ENCODE peak calls at places on chromosomes 6 and 20, in ten cellular contexts. A is mammary epithelial cell; E is A549; R is breast epithelium; Z is kidney epithelial cell; P is activated CD8-positive, alpha-beta T cell treated with anti-CD3 and anti-CD28 coated beads for 36 hours; B is left ventricle myocardium inferior; G is H9; O is psoas muscle; D is fibroblast of villous mesenchyme. S is an unnamed sample.
A peak's percentile ranks its signal among the peaks of the same experiment; 100 is the strongest.

GRCh38 chr6:169189686-169190085 is 64.0 kb downstream of the THBS2 start:
- DNase-seq in A (no peak), E (no peak), R (no peak), Z (no peak), P (no peak), B (no peak), G (no peak), O (no peak), D (no peak), S (no peak)

GRCh38 chr20:32067234-32067821 is 15.3 kb downstream of the HCK start:
- DNase-seq in A (peak; percentile 14), E (peak; percentile 21), R (no peak), Z (peak; percentile 9), P (no peak), B (no peak), G (no peak), O (no peak), D (peak; percentile 52), S (no peak)

GRCh38 chr20:35156978-35157377 is 9.8 kb upstream of the EDEM2 start:
- DNase-seq in A (no peak), E (no peak), R (no peak), Z (no peak), P (no peak), B (no peak), G (no peak), O (no peak), D (no peak), S (no peak)

GRCh38 chr6:161411265-161411944 is 137.5 kb upstream of the AGPAT4 start:
- DNase-seq in A (peak; percentile 40), E (peak; percentile 25), R (no peak), Z (no peak), P (no peak), B (no peak), G (no peak), O (no peak), D (no peak), S (no peak)

GRCh38 chr6:7148100-7148822 is 40.5 kb downstream of the RREB1 start:
- DNase-seq in A (peak; percentile 82), E (no peak), R (no peak), Z (peak; percentile 79), P (peak; percentile 55), B (no peak), G (no peak), O (no peak), D (no peak), S (no peak)

GRCh38 chr6:151437401-151437800 is 14.5 kb downstream of the RMND1 start:
- DNase-seq in A (no peak), E (no peak), R (no peak), Z (no peak), P (no peak), B (no peak), G (no peak), O (no peak), D (peak; percentile 36), S (no peak)

GRCh38 chr6:33215281-33215680 is 7.0 kb downstream of the RING1 start:
- DNase-seq in A (no peak), E (no peak), R (no peak), Z (no peak), P (no peak), B (no peak), G (no peak), O (no peak), D (no peak), S (no peak)

GRCh38 chr6:136424901-136425300 is 125.3 kb downstream of the MAP7 start:
- DNase-seq in A (no peak), E (no peak), R (no peak), Z (no peak), P (no peak), B (no peak), G (no peak), O (no peak), D (no peak), S (no peak)

GRCh38 chr6:54846857-54847721 is 518 bp downstream of the FAM83B start:
- DNase-seq in A (no peak), E (no peak), R (no peak), Z (no peak), P (no peak), B (no peak), G (peak; percentile 45), O (no peak), D (no peak), S (no peak)

GRCh38 chr20:62723351-62723750 is 14.7 kb downstream of the NTSR1 start:
- DNase-seq in A (no peak), E (no peak), R (no peak), Z (no peak), P (no peak), B (peak; percentile 14), G (no peak), O (peak; percentile 60), D (no peak), S (no peak)

GRCh38 chr6:70520575-70520974 is 46.2 kb upstream of the SDHAF4 start:
- DNase-seq in A (no peak), E (peak; percentile 3), R (no peak), Z (no peak), P (no peak), B (no peak), G (no peak), O (no peak), D (peak; percentile 13), S (no peak)

GRCh38 chr6:106823732-106824351 is 150.7 kb downstream of the CD24 start:
- DNase-seq in A (no peak), E (no peak), R (no peak), Z (no peak), P (no peak), B (no peak), G (peak; percentile 91), O (no peak), D (no peak), S (no peak)

GRCh38 chr6:138240476-138241245 is 22.4 kb upstream of the PBOV1 start:
- DNase-seq in A (no peak), E (no peak), R (no peak), Z (no peak), P (no peak), B (no peak), G (no peak), O (no peak), D (no peak), S (no peak)

GRCh38 chr6:12148317-12148801 is 136.2 kb downstream of the HIVEP1 start:
- DNase-seq in A (peak; percentile 56), E (peak; percentile 33), R (no peak), Z (no peak), P (no peak), B (no peak), G (no peak), O (no peak), D (peak; percentile 63), S (no peak)

GRCh38 chr20:20593447-20594170 is 118.8 kb downstream of the RALGAPA2 start:
- DNase-seq in A (peak; percentile 25), E (peak; percentile 61), R (no peak), Z (no peak), P (peak; percentile 38), B (no peak), G (peak; percentile 77), O (no peak), D (peak; percentile 67), S (no peak)
- TF ChIP-seq CTCF in A (peak; percentile 57), E (peak; percentile 71), R (peak; percentile 17), Z (peak; percentile 58), P (peak; percentile 74), B (peak; percentile 43), G (peak; percentile 71), O (no peak), D (peak; percentile 57), S (peak; percentile 40)

GRCh38 chr20:59770270-59770669 is 163.2 kb downstream of the SYCP2 start:
- DNase-seq in A (no peak), E (no peak), R (no peak), Z (no peak), P (no peak), B (no peak), G (no peak), O (no peak), D (no peak), S (no peak)
- TF ChIP-seq CTCF in A (peak; percentile 34), E (no peak), R (no peak), Z (no peak), P (no peak), B (peak; percentile 41), G (peak; percentile 63), O (no peak), D (peak; percentile 44), S (no peak)

GRCh38 chr20:48295445-48295903 is 510.2 kb upstream of the SULF2 start:
- DNase-seq in A (peak; percentile 88), E (peak; percentile 88), R (no peak), Z (peak; percentile 91), P (no peak), B (no peak), G (peak; percentile 77), O (no peak), D (peak; percentile 94), S (no peak)
- TF ChIP-seq CTCF in A (peak; percentile 66), E (peak; percentile 75), R (peak; percentile 42), Z (peak; percentile 48), P (no peak), B (peak; percentile 42), G (peak; percentile 66), O (no peak), D (peak; percentile 38), S (peak; percentile 21)

GRCh38 chr20:43959920-43960227 is 45.2 kb downstream of the TOX2 start:
- DNase-seq in A (no peak), E (no peak), R (no peak), Z (no peak), P (no peak), B (no peak), G (no peak), O (no peak), D (no peak), S (no peak)

GRCh38 chr20:43960231-43960630 is 45.6 kb downstream of the TOX2 start:
- DNase-seq in A (no peak), E (no peak), R (no peak), Z (no peak), P (no peak), B (no peak), G (no peak), O (no peak), D (no peak), S (no peak)

GRCh38 chr20:43958626-43959025 is 44.0 kb downstream of the TOX2 start:
- DNase-seq in A (no peak), E (no peak), R (no peak), Z (no peak), P (no peak), B (no peak), G (no peak), O (no peak), D (no peak), S (no peak)

GRCh38 chr20:43961116-43961515 is 46.5 kb downstream of the TOX2 start:
- DNase-seq in A (no peak), E (no peak), R (no peak), Z (no peak), P (no peak), B (no peak), G (no peak), O (no peak), D (no peak), S (no peak)

DNA sequence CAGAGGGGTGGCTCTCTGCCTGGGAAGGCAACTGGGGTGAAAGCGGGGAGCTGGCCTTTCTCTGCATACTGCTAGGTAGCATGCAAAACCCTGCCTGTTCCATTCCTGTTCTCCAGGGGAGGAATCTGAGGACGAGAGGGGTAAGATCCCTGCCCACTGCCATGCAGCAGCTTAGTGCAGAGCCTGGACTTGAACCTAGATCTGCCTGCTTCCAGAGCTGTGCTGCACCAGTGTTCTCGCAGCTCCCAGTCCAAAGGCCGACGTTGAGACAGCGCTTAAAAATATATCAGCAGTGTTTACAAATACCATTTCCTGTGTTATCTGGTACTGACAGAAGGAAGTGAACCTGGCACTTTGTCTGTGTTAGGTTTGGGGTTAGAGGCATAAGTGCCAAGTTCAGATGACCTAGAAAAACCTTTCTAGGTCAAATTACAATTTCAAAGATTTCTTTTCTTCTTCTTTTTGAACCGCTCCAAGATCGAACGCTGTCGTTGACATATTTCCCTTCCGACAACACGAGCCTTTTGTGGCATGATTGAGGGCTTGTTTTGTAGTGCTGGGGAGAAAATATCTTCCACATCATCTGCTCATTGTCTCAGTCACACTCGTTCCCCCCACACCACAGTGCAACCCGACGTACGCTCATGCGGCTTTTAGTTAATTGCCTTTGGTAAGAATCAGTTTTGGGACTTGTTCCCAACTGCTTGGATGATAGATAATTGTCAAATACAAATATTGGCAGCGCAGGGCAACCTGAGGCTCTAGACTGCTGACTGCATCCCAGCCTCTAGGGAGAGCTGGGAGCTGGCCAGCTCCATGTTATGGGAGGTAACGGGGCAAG is 44.6 kb downstream of the TOX2 start:
- DNase-seq in A (no peak), E (no peak), R (no peak), Z (no peak), P (peak; percentile 30), B (no peak), G (no peak), O (no peak), D (peak; percentile 68), S (no peak)
- TF ChIP-seq CTCF in A (no peak), E (no peak), R (no peak), Z (no peak), P (no peak), B (no peak), G (no peak), O (no peak), D (no peak), S (no peak)